ENCODE peak calls at places on chromosomes 16 and 17, in five cellular contexts. B, E, D, M and X are unnamed samples.

GRCh38 chr17:41750866-41751265 is 16.4 kb upstream of the HAP1 start:
- DNase-seq in E (no peak), M (no peak), B (no peak), D (no peak), X (no peak)

GRCh38 chr17:37490638-37491614 is 1.2 kb downstream of the DUSP14 start:
- DNase-seq in D (no peak), M (peak; percentile 89), E (no peak), B (peak; percentile 88), X (no peak)

GRCh38 chr16:79171504-79172240 is 428.9 kb downstream of the MAF start:
- DNase-seq in D (no peak), E (no peak), B (no peak), M (no peak), X (no peak)

GRCh38 chr17:550776-551175 is 163.9 kb downstream of the VPS53 start:
- DNase-seq in B (no peak), E (no peak), M (peak; percentile 25), D (no peak), X (no peak)

GRCh38 chr17:20073056-20073979 is 64.2 kb downstream of the SPECC1 start:
- DNase-seq in B (peak; percentile 46), M (peak; percentile 57), D (peak; percentile 71), E (no peak), X (peak; percentile 64)

GRCh38 chr16:13186813-13187212 is 285.4 kb downstream of the SHISA9 start:
- DNase-seq in D (no peak), M (no peak), E (no peak), B (no peak), X (no peak)

GRCh38 chr17:50095626-50096037 is 481 bp downstream of the PDK2 start:
- DNase-seq in B (no peak), M (no peak), D (no peak), E (no peak), X (no peak)

GRCh38 chr17:47731396-47731795 is 1.6 kb upstream of the TBX21 start:
- DNase-seq in D (peak; percentile 28), E (no peak), B (no peak), M (no peak), X (no peak)

GRCh38 chr16:69089091-69089912 is 16.2 kb upstream of the HAS3 start:
- DNase-seq in E (peak; percentile 21), M (no peak), B (no peak), D (no peak), X (no peak)

GRCh38 chr16:23434380-23434779 is 18.6 kb downstream of the COG7 start:
- DNase-seq in E (peak; percentile 40), M (peak; percentile 85), D (no peak), B (peak; percentile 86), X (no peak)

GRCh38 chr16:27242398-27242797 is 26.2 kb downstream of the NSMCE1 start:
- DNase-seq in E (no peak), D (no peak), M (no peak), B (no peak), X (no peak)

GRCh38 chr17:17581509-17581908 is 10.0 kb downstream of the PEMT start:
- DNase-seq in B (no peak), D (no peak), E (no peak), M (no peak), X (no peak)

GRCh38 chr16:11615756-11616447 is 29.2 kb upstream of the LITAF start:
- DNase-seq in B (no peak), D (no peak), M (no peak), E (no peak), X (no peak)

GRCh38 chr16:82016268-82016667 is 5.0 kb upstream of the SDR42E1 start:
- DNase-seq in D (no peak), E (no peak), B (peak; percentile 39), M (peak; percentile 57), X (no peak)

GRCh38 chr16:47568355-47568754 is 107.2 kb downstream of the PHKB start:
- DNase-seq in B (no peak), E (no peak), D (no peak), M (no peak), X (no peak)

GRCh38 chr16:23829454-23829853 is 6.3 kb upstream of the PRKCB start:
- DNase-seq in E (no peak), M (no peak), B (no peak), D (no peak), X (no peak)

GRCh38 chr16:27080870-27081269 is 14.1 kb downstream of the C16orf82 start:
- DNase-seq in B (peak; percentile 8), M (peak; percentile 5), D (peak; percentile 19), E (no peak), X (no peak)

GRCh38 chr17:2028737-2029136 is 1.2 kb upstream of the DPH1 start:
- DNase-seq in M (no peak), D (no peak), E (no peak), B (no peak), X (no peak)

GRCh38 chr16:17273142-17273561 is 197.6 kb downstream of the XYLT1 start:
- DNase-seq in E (no peak), M (peak; percentile 85), D (peak; percentile 74), B (peak; percentile 61), X (peak; percentile 72)

DNA sequence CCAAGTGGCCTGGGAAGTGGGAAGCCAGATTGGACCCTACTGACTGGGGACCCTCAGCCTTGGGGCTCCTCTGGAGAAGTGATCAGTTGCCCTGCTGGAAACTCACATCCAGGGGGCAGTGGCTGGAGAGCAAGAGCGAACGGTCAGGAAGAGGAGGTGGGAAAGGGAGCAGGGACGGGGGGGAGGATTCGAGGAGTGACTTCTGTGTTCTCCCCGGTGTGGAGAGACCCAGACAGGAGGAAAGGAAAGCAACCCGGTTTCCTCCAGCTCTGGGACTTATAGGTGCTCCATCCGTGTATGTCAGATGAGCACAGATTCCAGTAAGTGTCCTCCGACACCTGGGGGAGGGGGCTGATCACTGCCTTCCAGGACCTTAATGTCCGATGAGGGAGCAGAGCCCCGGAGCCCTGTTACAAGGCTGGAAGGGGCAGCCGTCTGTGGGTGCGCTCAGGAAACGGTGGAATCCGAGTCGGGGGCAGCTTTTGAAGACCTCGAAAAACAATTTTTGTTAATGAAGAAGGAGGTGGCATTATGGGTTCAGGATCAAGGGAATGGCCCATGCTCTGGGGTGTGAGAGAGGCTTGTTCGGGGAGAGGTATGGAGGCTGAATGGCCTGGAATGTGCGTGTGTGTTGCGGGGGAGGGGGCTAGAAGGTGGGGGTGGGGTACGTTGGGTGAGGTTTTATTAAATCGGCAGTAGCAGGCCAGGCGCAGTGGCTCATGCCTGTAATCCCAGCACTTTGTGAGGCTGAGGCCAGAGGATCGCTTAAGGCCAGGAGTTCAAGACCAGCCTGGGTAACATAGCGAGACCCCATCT is 34.8 kb upstream of the NDRG4 start:
- DNase-seq in M (no peak), B (peak; percentile 9), E (no peak), D (no peak), X (no peak)
- TF ChIP-seq CTCF in M (peak; percentile 9), B (peak; percentile 13), E (no peak), D (no peak), X (no peak)

DNA sequence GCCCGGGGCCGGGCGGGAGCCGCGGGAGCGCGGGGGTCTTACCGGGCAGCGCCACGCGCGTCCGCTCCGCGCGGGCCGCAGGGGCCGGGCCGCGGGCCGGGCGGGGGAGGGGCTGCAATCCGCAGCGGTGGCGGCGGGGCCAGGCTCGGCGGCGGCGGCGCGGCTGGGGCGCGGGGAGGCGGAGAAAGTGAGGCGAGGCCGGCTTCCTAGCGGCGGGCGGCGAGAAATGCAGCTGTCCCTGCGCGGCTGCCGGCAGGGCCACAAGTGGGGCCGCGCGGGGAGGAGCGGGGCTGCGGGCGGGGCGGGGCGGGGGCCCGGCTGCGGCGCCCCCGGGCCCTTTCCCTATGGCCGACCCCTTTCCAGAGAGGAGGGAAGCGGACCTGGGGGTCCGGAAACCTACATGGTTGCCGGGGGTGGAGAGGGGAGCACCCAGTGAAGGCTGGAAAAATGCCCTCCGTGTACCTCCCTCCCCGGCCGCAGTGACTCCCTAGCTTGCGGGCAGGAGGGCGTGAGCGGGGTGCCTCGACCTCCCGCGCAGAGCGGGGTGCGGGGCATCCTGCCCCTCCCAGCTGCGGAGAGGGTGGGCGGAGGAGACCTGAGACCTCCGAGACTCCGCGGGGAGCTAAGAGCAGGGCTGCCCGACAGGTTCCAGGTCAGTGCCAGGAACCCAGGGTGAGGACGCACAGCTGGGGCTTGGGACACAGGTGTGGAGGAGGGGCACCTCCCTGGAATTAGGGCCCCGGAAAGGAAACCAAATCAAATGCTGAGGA is at the start of gene CUEDC1:
- DNase-seq in M (peak; percentile 50), D (peak; percentile 83), B (peak; percentile 50), E (no peak), X (peak; percentile 60)
- TF ChIP-seq CTCF in M (peak; percentile 1), D (peak; percentile 56), B (no peak), E (peak; percentile 29), X (peak; percentile 35)

DNA sequence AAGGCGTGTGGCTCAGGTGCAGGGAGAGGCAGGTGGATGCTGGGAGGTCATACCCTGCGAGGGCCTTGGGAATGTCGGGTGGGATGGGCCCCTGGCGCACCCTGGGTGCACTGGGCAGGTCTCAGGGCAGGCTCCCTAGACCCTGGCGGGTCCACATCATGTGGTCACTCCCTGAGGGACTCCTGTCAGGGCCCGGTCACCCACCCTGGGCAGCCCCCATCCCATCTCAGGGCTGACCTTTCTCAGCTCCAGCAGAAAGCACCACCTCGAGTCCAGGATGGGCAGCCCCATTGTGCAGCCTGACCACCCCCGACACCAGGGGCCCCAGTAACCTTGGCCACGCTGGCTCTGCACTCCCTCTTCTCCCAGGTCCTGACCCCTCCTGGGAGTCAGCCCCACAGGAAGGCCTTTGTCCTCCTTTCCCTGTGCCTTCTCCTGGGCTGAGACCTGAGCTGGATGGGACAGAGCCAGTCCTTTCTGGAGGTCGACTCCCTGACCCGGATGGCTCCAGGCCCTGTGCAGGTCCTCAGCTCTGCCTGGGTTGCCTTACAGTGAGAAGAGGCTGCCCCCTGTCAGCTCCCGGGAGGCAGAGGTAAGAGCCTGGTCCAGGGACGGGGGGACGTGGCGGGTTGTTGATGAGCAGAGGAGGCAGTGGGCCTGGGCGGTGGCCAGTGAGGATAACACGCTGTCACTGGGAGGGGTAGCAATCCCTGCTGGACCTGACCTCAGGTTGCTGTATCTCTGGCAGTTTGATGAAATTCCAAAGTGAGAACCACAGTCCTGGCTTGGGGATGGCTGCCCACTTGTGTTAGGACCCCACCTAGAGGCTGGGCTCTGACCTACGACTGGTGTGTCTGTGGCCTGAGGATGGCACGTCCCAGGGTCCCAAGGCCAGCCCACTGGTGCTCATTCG is 77.9 kb downstream of the GOSR1 start:
- DNase-seq in M (peak; percentile 46), D (peak; percentile 39), E (no peak), B (peak; percentile 42), X (no peak)
- TF ChIP-seq CTCF in M (peak; percentile 33), D (no peak), E (peak; percentile 19), B (peak; percentile 33), X (no peak)

GRCh38 chr17:81189670-81190530 is 23.9 kb upstream of the AATK start:
- DNase-seq in M (no peak), B (no peak), E (no peak), D (no peak), X (peak; percentile 38)
- TF ChIP-seq CTCF in M (no peak), B (no peak), E (no peak), D (no peak), X (peak; percentile 16)

GRCh38 chr17:82300707-82301270 is 16.6 kb downstream of the CD7 start:
- DNase-seq in E (no peak), M (peak; percentile 45), D (peak; percentile 91), B (peak; percentile 63), X (peak; percentile 80)
- TF ChIP-seq CTCF in E (peak; percentile 79), M (peak; percentile 78), D (peak; percentile 87), B (peak; percentile 69), X (peak; percentile 95)